ENCODE peak calls at places on chromosomes 12 and 14, in seven cellular contexts. Q is PC-9, E is HCT116, O is PC-3, H is GM23338, U is MM.1S, Y is hepatocyte. J is an unnamed sample. For H3K9me2, the result is how much of the 10 kb centered on the place peaks cover.

GRCh38 chr14:62745496-62745895 is 299.8 kb downstream of the KCNH5 start:
- DNase-seq in Q (no peak), H (no peak), O (peak), U (no peak), E (no peak), Y (no peak), J (no peak)

GRCh38 chr12:105418821-105419291 is 88.4 kb downstream of the C12orf75 start:
- DNase-seq in Y (no peak), O (no peak), E (no peak), Q (no peak), H (peak), U (no peak), J (no peak)

GRCh38 chr12:54292931-54293241 is 7.9 kb downstream of the NFE2 start:
- DNase-seq in H (no peak), U (no peak), O (no peak), Y (no peak), Q (no peak), E (no peak), J (no peak)

GRCh38 chr12:7748774-7749296 is 1.7 kb upstream of the CLEC4C start:
- DNase-seq in O (no peak), E (no peak), H (no peak), Y (no peak), U (no peak), Q (no peak), J (no peak)

GRCh38 chr12:67026847-67027246 is 242.3 kb upstream of the CAND1 start:
- DNase-seq in Y (no peak), E (no peak), H (peak), U (no peak), Q (no peak), O (no peak), J (no peak)

GRCh38 chr14:100610511-100611217 is 23.4 kb upstream of the BEGAIN start:
- DNase-seq in U (no peak), Y (no peak), H (no peak), E (no peak), O (peak), Q (no peak), J (no peak)

GRCh38 chr12:22702690-22703089 is 77.7 kb downstream of the ETNK1 start:
- DNase-seq in Q (no peak), U (no peak), H (no peak), Y (peak), O (no peak), E (no peak), J (no peak)

GRCh38 chr12:55716582-55717396 is 943 bp downstream of the BLOC1S1 start:
- DNase-seq in Q (no peak), H (no peak), Y (peak), E (no peak), O (peak), U (no peak), J (no peak)

GRCh38 chr14:58633831-58634230 is 3.9 kb upstream of the DACT1 start:
- DNase-seq in Q (no peak), O (no peak), E (no peak), H (no peak), Y (no peak), U (no peak), J (no peak)

DNA sequence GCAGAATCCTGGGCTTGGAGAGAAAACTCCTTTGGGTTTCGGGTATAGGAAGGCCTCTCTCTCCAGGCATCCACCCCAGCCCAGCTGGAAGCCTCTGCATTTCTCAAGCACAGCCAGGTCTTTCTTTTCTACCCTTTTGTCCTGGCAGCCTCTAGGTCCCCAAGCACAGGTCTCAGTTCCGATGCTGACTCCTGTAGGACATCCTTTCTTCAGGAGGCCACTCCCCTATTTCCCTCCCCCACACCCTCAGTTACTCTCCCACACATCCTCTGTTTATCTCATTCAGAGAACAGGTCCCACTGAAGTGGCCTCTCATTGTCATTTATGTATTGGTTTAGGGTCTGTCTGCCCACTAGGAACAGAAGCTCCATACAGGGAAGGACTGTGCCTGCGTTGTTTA is 352.6 kb downstream of the VRK1 start:
- DNase-seq in Y (no peak), H (no peak), E (no peak), O (no peak), U (no peak), Q (no peak), J (no peak)
- H3K4me3 ChIP-seq in Y (no peak), H (no peak), E (no peak), O (no peak), U (no peak), Q (no peak), J (no peak)

GRCh38 chr12:46749322-46749721 is 76.5 kb downstream of the SLC38A4 start:
- DNase-seq in Y (no peak), H (no peak), U (no peak), Q (no peak), E (no peak), O (no peak), J (no peak)
- H3K9me2 ChIP-seq in Y (under half), H (under half), U (under half), Q (under half), E (under half), O (under half), J (under half)

GRCh38 chr12:62005615-62006014 is 254.6 kb upstream of the USP15 start:
- DNase-seq in H (no peak), Y (no peak), O (no peak), Q (no peak), E (no peak), U (no peak), J (no peak)
- H2AFZ ChIP-seq in H (no peak), Y (no peak), O (no peak), Q (no peak), E (no peak), U (no peak), J (no peak)

GRCh38 chr14:65230287-65230728 is 128.0 kb upstream of the MAX start:
- DNase-seq in H (no peak), Q (peak), U (no peak), Y (peak), O (no peak), E (no peak), J (no peak)
- H3K4me3 ChIP-seq in H (peak), Q (no peak), U (peak), Y (no peak), O (no peak), E (peak), J (peak)

GRCh38 chr12:3099146-3099545 is 22.0 kb downstream of the TSPAN9 start:
- DNase-seq in E (no peak), Y (no peak), H (no peak), Q (no peak), O (no peak), U (no peak), J (no peak)

GRCh38 chr12:3098436-3098835 is 21.3 kb downstream of the TSPAN9 start:
- DNase-seq in O (no peak), E (no peak), H (no peak), Y (no peak), Q (no peak), U (no peak), J (no peak)

GRCh38 chr12:3103806-3104205 is 26.6 kb downstream of the TSPAN9 start:
- DNase-seq in U (no peak), Q (no peak), E (no peak), Y (no peak), O (no peak), H (no peak), J (no peak)

GRCh38 chr12:3102721-3103410 is 25.7 kb downstream of the TSPAN9 start:
- DNase-seq in H (no peak), O (no peak), Y (no peak), Q (no peak), E (no peak), U (no peak), J (no peak)

DNA sequence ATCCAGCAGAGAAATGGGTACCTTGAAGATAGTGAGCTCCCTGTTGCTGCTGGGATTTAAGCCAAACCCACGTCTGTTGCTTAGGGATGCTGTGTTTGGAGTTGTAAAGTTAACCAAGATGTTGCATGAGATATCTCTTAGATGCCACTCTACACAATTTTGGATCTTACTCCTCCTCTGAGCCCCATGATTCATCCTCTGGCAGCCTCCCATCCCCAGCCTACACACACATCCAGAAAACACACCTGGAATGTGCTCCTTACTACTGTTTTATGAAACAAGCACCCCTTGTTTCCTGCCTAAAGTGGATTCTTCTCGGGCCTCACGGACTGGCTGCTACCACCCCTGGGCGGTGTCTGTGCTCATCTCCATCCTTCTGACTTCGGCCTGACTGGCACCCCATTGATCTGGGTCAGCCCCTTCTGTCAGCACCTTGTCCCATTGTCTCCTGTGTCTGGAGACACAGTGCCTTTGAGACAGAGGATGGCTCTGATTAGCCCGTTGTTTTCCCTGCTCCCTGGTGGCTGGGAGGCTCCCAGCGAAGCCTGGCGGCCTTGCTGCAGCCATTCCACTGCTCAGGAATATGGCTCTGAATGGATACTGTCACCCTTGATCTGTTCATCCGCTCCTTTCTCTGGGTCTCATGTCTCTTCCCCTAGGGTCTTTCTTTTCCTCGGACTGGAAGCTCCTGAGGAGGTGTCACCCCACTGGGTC is 24.3 kb downstream of the TSPAN9 start:
- DNase-seq in U (no peak), Q (no peak), Y (no peak), E (no peak), H (no peak), O (peak), J (no peak)
- H3K9me2 ChIP-seq in U (under half), Q (under half), Y (under half), E (under half), H (under half), O (under half), J (under half)

GRCh38 chr14:69819607-69820006 is 22.6 kb upstream of the SLC10A1 start:
- DNase-seq in Y (no peak), E (no peak), O (no peak), U (no peak), H (no peak), Q (no peak), J (no peak)

GRCh38 chr14:69820991-69821390 is 23.9 kb upstream of the SLC10A1 start:
- DNase-seq in H (no peak), Q (no peak), U (no peak), O (no peak), E (no peak), Y (no peak), J (no peak)

GRCh38 chr14:69815556-69815955 is 18.5 kb upstream of the SLC10A1 start:
- DNase-seq in U (no peak), H (no peak), Q (no peak), E (no peak), O (no peak), Y (no peak), J (no peak)

GRCh38 chr14:69816216-69816615 is 19.2 kb upstream of the SLC10A1 start:
- DNase-seq in Y (no peak), Q (no peak), E (no peak), H (no peak), U (no peak), O (no peak), J (no peak)

DNA sequence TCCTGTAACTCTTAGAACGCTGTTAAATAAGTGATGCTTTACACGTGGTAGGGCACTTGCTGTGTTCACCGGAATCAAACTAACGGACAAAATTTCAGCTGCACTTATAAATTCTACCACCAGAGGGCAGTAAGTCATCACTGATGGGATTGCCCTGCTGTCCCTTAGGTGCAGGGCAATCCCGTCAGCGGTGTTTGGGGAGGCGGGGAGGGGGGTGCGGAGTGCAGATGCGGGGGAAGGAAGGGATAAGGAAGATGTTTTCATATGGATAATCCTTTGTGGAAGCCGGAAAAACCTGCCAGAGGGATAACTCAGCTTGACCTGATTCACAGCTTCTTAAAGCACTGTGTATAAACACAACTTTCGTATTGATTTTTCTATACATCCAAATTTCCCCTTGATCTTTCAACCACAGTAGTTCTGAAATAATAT is 21.7 kb upstream of the SLC10A1 start:
- DNase-seq in H (peak), O (peak), Y (peak), E (peak), U (peak), Q (peak), J (peak)
- H2AFZ ChIP-seq in H (no peak), O (no peak), Y (no peak), E (no peak), U (no peak), Q (no peak), J (no peak)